ENCODE peak calls at places on chromosomes 3 and 15, in four cellular contexts. One of them, this sample, is unnamed.

GRCh38 chr3:8166013-8166412 is 335.6 kb upstream of the LMCD1 start:
- DNase-seq in astrocyte of the spinal cord: no peak
- DNase-seq in neuronal stem cell: no peak
- DNase-seq in HCEC 1CT: no peak
- DNase-seq in this sample: no peak

GRCh38 chr15:32838820-32839219 is 121.0 kb downstream of the GREM1 start:
- DNase-seq in astrocyte of the spinal cord: peak
- DNase-seq in neuronal stem cell: no peak
- DNase-seq in HCEC 1CT: peak
- DNase-seq in this sample: no peak

GRCh38 chr3:136280961-136281360 is 30.8 kb downstream of the PCCB start:
- DNase-seq in astrocyte of the spinal cord: no peak
- DNase-seq in neuronal stem cell: no peak
- DNase-seq in HCEC 1CT: no peak
- DNase-seq in this sample: no peak

GRCh38 chr15:65881766-65882434 is 12.6 kb downstream of the RAB11A start:
- DNase-seq in astrocyte of the spinal cord: no peak
- DNase-seq in neuronal stem cell: no peak
- DNase-seq in HCEC 1CT: no peak
- DNase-seq in this sample: no peak

GRCh38 chr15:84910928-84911623 is 26.6 kb downstream of the SLC28A1 start:
- DNase-seq in astrocyte of the spinal cord: no peak
- DNase-seq in neuronal stem cell: no peak
- DNase-seq in HCEC 1CT: no peak
- DNase-seq in this sample: no peak

GRCh38 chr3:123787133-123787532 is 97.0 kb downstream of the MYLK start:
- DNase-seq in astrocyte of the spinal cord: no peak
- DNase-seq in neuronal stem cell: no peak
- DNase-seq in HCEC 1CT: no peak
- DNase-seq in this sample: no peak

GRCh38 chr3:192033246-192033645 is 572.3 kb downstream of the PYDC2 start:
- DNase-seq in astrocyte of the spinal cord: no peak
- DNase-seq in neuronal stem cell: no peak
- DNase-seq in HCEC 1CT: no peak
- DNase-seq in this sample: no peak

GRCh38 chr15:76285241-76285825 is 25.9 kb downstream of the ETFA start:
- DNase-seq in astrocyte of the spinal cord: no peak
- DNase-seq in neuronal stem cell: no peak
- DNase-seq in HCEC 1CT: peak
- DNase-seq in this sample: no peak

GRCh38 chr3:27105904-27106303 is 263.3 kb downstream of the NEK10 start:
- DNase-seq in astrocyte of the spinal cord: peak
- DNase-seq in neuronal stem cell: no peak
- DNase-seq in HCEC 1CT: no peak
- DNase-seq in this sample: peak

GRCh38 chr3:99891610-99892285 is 74.1 kb downstream of the CMSS1 start:
- DNase-seq in astrocyte of the spinal cord: no peak
- DNase-seq in neuronal stem cell: no peak
- DNase-seq in HCEC 1CT: no peak
- DNase-seq in this sample: no peak

GRCh38 chr15:25652697-25653096 is 210.4 kb downstream of the ATP10A start:
- DNase-seq in astrocyte of the spinal cord: no peak
- DNase-seq in neuronal stem cell: no peak
- DNase-seq in HCEC 1CT: no peak
- DNase-seq in this sample: no peak

GRCh38 chr15:64772488-64772887 is 2.9 kb downstream of the RBPMS2 start:
- DNase-seq in astrocyte of the spinal cord: no peak
- DNase-seq in neuronal stem cell: no peak
- DNase-seq in HCEC 1CT: no peak
- DNase-seq in this sample: no peak

GRCh38 chr3:28476194-28476593 is 127.6 kb upstream of the AZI2 start:
- DNase-seq in astrocyte of the spinal cord: peak
- DNase-seq in neuronal stem cell: no peak
- DNase-seq in HCEC 1CT: peak
- DNase-seq in this sample: no peak

GRCh38 chr3:185328324-185329004 is 34.5 kb upstream of the MAP3K13 start:
- DNase-seq in astrocyte of the spinal cord: no peak
- DNase-seq in neuronal stem cell: no peak
- DNase-seq in HCEC 1CT: no peak
- DNase-seq in this sample: no peak

GRCh38 chr3:194204036-194204792 is 68.3 kb downstream of the HES1 start:
- DNase-seq in astrocyte of the spinal cord: no peak
- DNase-seq in neuronal stem cell: peak
- DNase-seq in HCEC 1CT: no peak
- DNase-seq in this sample: no peak

GRCh38 chr3:134049676-134050075 is 20.0 kb upstream of the SLCO2A1 start:
- DNase-seq in astrocyte of the spinal cord: no peak
- DNase-seq in neuronal stem cell: no peak
- DNase-seq in HCEC 1CT: no peak
- DNase-seq in this sample: no peak

GRCh38 chr15:98765610-98766009 is 117.3 kb downstream of the IGF1R start:
- DNase-seq in astrocyte of the spinal cord: no peak
- DNase-seq in neuronal stem cell: no peak
- DNase-seq in HCEC 1CT: no peak
- DNase-seq in this sample: no peak

GRCh38 chr3:39205131-39205530 is 12.7 kb upstream of the XIRP1 start:
- DNase-seq in astrocyte of the spinal cord: no peak
- DNase-seq in neuronal stem cell: no peak
- DNase-seq in HCEC 1CT: no peak
- DNase-seq in this sample: no peak

GRCh38 chr3:98972155-98972554 is 70.7 kb upstream of the DCBLD2 start:
- DNase-seq in astrocyte of the spinal cord: peak
- DNase-seq in neuronal stem cell: no peak
- DNase-seq in HCEC 1CT: peak
- DNase-seq in this sample: no peak

GRCh38 chr15:84760219-84760618 is 11.8 kb downstream of the ZNF592 start:
- DNase-seq in astrocyte of the spinal cord: no peak
- DNase-seq in neuronal stem cell: no peak
- DNase-seq in HCEC 1CT: no peak
- DNase-seq in this sample: no peak